ENCODE peak calls at places on chromosomes 2 and 18, in four cellular contexts. B, C, J and W are unnamed samples.
A peak's percentile ranks its signal among the peaks of the same experiment; 100 is the strongest.

GRCh38 chr18:57131782-57132181 is 15.1 kb upstream of the BOD1L2 start:
- DNase-seq in J (no peak), B (no peak), C (no peak), W (no peak)

GRCh38 chr18:62324917-62325805 is at the start of gene TNFRSF11A:
- DNase-seq in B (peak; percentile 57), J (peak; percentile 30), C (peak; percentile 83), W (peak; percentile 56)

GRCh38 chr2:23388292-23388691 is 3.3 kb downstream of the KLHL29 start:
- DNase-seq in C (no peak), J (no peak), B (no peak), W (no peak)

GRCh38 chr2:134438371-134438770 is 184.5 kb downstream of the MGAT5 start:
- DNase-seq in B (no peak), C (no peak), J (no peak), W (no peak)

GRCh38 chr18:48803951-48804855 is 146.6 kb downstream of the SMAD7 start:
- DNase-seq in B (no peak), J (no peak), C (no peak), W (no peak)

GRCh38 chr2:27191107-27191829 is 20.6 kb upstream of the ATRAID start:
- DNase-seq in C (peak; percentile 60), J (peak; percentile 73), B (peak; percentile 74), W (peak; percentile 76)

GRCh38 chr2:240240017-240240416 is 99.6 kb upstream of the OTOS start:
- DNase-seq in C (no peak), J (no peak), B (no peak), W (no peak)

GRCh38 chr2:10423400-10423774 is 24.7 kb downstream of the ODC1 start:
- DNase-seq in B (no peak), C (no peak), J (no peak), W (no peak)

GRCh38 chr2:8796878-8797550 is 40.4 kb downstream of the KIDINS220 start:
- DNase-seq in J (no peak), C (no peak), B (no peak), W (no peak)

GRCh38 chr2:120959426-120959825 is 223.8 kb downstream of the GLI2 start:
- DNase-seq in C (no peak), J (no peak), B (no peak), W (no peak)

GRCh38 chr2:141331127-141331526 is 799.7 kb downstream of the LRP1B start:
- DNase-seq in B (peak; percentile 69), J (peak; percentile 5), C (no peak), W (peak; percentile 45)

GRCh38 chr2:171318463-171318934 is 115.3 kb downstream of the METTL8 start:
- DNase-seq in B (no peak), J (peak; percentile 17), C (no peak), W (no peak)

GRCh38 chr2:24957221-24957620 is 14.5 kb downstream of the DNAJC27 start:
- DNase-seq in J (no peak), B (no peak), C (no peak), W (no peak)

GRCh38 chr2:14232212-14232611 is 400.3 kb upstream of the LRATD1 start:
- DNase-seq in J (no peak), C (no peak), B (no peak), W (no peak)

GRCh38 chr2:8872821-8873432 is 35.5 kb upstream of the KIDINS220 start:
- DNase-seq in C (peak; percentile 36), B (peak; percentile 70), J (peak; percentile 70), W (peak; percentile 70)

GRCh38 chr2:69271831-69272257 is 115.2 kb downstream of the GFPT1 start:
- DNase-seq in B (no peak), C (no peak), J (peak; percentile 61), W (peak; percentile 80)

GRCh38 chr2:73700111-73700510 is 37.0 kb downstream of the TPRKB start:
- DNase-seq in B (no peak), C (no peak), J (peak; percentile 36), W (no peak)

GRCh38 chr2:36597003-36597531 is 901 bp downstream of the FEZ2 start:
- DNase-seq in C (no peak), B (no peak), J (no peak), W (no peak)

GRCh38 chr2:225598426-225598825 is 198.9 kb downstream of the NYAP2 start:
- DNase-seq in C (no peak), B (no peak), J (no peak), W (no peak)

GRCh38 chr18:63096327-63096874 is 223.2 kb downstream of the BCL2 start:
- DNase-seq in C (no peak), J (no peak), B (no peak), W (no peak)

GRCh38 chr18:80065705-80066104 is 31.5 kb downstream of the RBFA start:
- DNase-seq in J (no peak), B (no peak), C (no peak), W (no peak)

GRCh38 chr2:216603010-216603883 is 30.0 kb upstream of the IGFBP2 start:
- DNase-seq in C (no peak), J (no peak), B (no peak), W (peak; percentile 63)

GRCh38 chr18:74976331-74976909 is 232.5 kb downstream of the PTGR3 start:
- DNase-seq in B (no peak), C (no peak), J (no peak), W (no peak)

GRCh38 chr2:169077674-169078240 is 8.4 kb downstream of the DHRS9 start:
- DNase-seq in J (no peak), C (no peak), B (no peak), W (peak; percentile 98)

GRCh38 chr18:23864620-23865019 is 149.9 kb upstream of the TTC39C start:
- DNase-seq in C (no peak), J (no peak), B (no peak), W (no peak)

GRCh38 chr2:52473526-52473925 is 1294.1 kb upstream of the CHAC2 start:
- DNase-seq in B (no peak), C (no peak), J (no peak), W (no peak)

GRCh38 chr2:241561811-241562210 is 3.3 kb downstream of the BOK start:
- DNase-seq in B (no peak), J (peak; percentile 67), C (peak; percentile 55), W (peak; percentile 58)
- TF ChIP-seq MYC in B (no peak), J (no peak), C (no peak), W (no peak)

GRCh38 chr2:55771612-55772011 is 78.0 kb upstream of the PNPT1 start:
- DNase-seq in J (peak; percentile 66), C (no peak), B (peak; percentile 53), W (peak; percentile 19)
- TF ChIP-seq MYC in J (no peak), C (no peak), B (no peak), W (no peak)

DNA sequence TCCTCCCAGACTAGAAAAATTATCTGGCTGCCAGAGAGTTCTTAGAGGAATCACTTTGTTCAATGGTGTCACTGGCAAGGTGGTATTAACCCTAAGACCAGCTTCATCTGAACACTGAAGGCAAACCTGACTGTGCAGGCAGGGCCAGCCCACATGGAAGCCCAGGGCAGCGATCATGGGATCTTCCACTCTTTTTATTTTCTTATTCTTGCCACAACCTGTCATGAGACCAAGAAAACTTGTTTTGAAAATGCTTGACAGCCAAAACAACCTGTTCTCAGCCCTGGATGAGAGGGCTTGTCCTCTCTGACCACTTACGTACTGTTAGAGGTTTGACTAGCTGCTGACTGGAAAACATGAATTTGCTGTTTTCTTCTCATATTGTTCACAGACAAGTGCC is 75.3 kb upstream of the FOSL2 start:
- DNase-seq in C (no peak), J (no peak), B (no peak), W (no peak)
- TF ChIP-seq MYC in C (no peak), J (no peak), B (no peak), W (no peak)

GRCh38 chr18:33577688-33578370 is at the start of gene ASXL3:
- DNase-seq in B (no peak), J (peak; percentile 45), C (no peak), W (no peak)

GRCh38 chr18:33578371-33579146 is 540 bp downstream of the ASXL3 start:
- DNase-seq in C (no peak), B (no peak), J (no peak), W (no peak)

GRCh38 chr18:33579868-33580205 is 1.8 kb downstream of the ASXL3 start:
- DNase-seq in B (no peak), C (no peak), J (no peak), W (no peak)

GRCh38 chr18:33580540-33580939 is 2.5 kb downstream of the ASXL3 start:
- DNase-seq in J (no peak), B (no peak), C (no peak), W (no peak)

GRCh38 chr18:33579147-33579867 is 1.3 kb downstream of the ASXL3 start:
- DNase-seq in C (no peak), J (peak; percentile 25), B (no peak), W (no peak)
- TF ChIP-seq MYC in C (no peak), J (no peak), B (no peak), W (no peak)

GRCh38 chr2:96317584-96317997 is 7.5 kb upstream of the ITPRIPL1 start:
- DNase-seq in J (no peak), C (no peak), B (no peak), W (no peak)

GRCh38 chr2:96315005-96315399 is 9.7 kb upstream of the SNRNP200 start:
- DNase-seq in J (no peak), C (no peak), B (no peak), W (no peak)

GRCh38 chr2:96318723-96319122 is 6.4 kb upstream of the ITPRIPL1 start:
- DNase-seq in J (no peak), B (no peak), C (no peak), W (no peak)

GRCh38 chr2:96316999-96317398 is 8.1 kb upstream of the ITPRIPL1 start:
- DNase-seq in B (no peak), J (no peak), C (no peak), W (no peak)

GRCh38 chr2:96315400-96316071 is 9.6 kb upstream of the ITPRIPL1 start:
- DNase-seq in C (no peak), J (peak; percentile 36), B (peak; percentile 39), W (peak; percentile 79)
- TF ChIP-seq MYC in C (no peak), J (no peak), B (no peak), W (no peak)